ENCODE peak calls at places on chromosomes 6 and 20, in ten cellular contexts. C is stomach; Z is CD8-positive, alpha-beta memory T cell; L is GM23248; Q is neural progenitor cell; F is small intestine; R is mammary epithelial cell; X is cardiac muscle cell; W is naive thymus-derived CD4-positive, alpha-beta T cell; P is lung. O is an unnamed sample. For H3K4me1, the result is how much of the 10 kb centered on the place peaks cover.

GRCh38 chr6:169725270-169726048 is 1.2 kb upstream of the PHF10 start:
- DNase-seq in C (peak), Z (no peak), L (peak), Q (peak), F (peak), R (no peak), X (peak), W (peak), P (peak), O (no peak)

GRCh38 chr20:24769878-24770627 is 179.0 kb upstream of the CST7 start:
- DNase-seq in C (peak), Z (no peak), L (no peak), Q (no peak), F (no peak), R (no peak), X (no peak), W (no peak), P (no peak), O (no peak)

GRCh38 chr6:72939029-72939428 is 286.3 kb downstream of the KHDC1L start:
- DNase-seq in C (no peak), Z (no peak), L (no peak), Q (no peak), F (no peak), R (no peak), X (no peak), W (no peak), P (no peak), O (no peak)

GRCh38 chr6:7887278-7887991 is 23.2 kb downstream of the TXNDC5 start:
- DNase-seq in C (no peak), Z (no peak), L (no peak), Q (no peak), F (no peak), R (no peak), X (no peak), W (no peak), P (no peak), O (no peak)

GRCh38 chr20:49570828-49571552 is 3.1 kb upstream of the PTGIS start:
- DNase-seq in C (no peak), Z (no peak), L (peak), Q (no peak), F (no peak), R (no peak), X (peak), W (no peak), P (no peak), O (no peak)

GRCh38 chr6:89956182-89956581 is 61.9 kb downstream of the GJA10 start:
- DNase-seq in C (no peak), Z (no peak), L (no peak), Q (no peak), F (no peak), R (no peak), X (no peak), W (no peak), P (no peak), O (no peak)

GRCh38 chr6:45972795-45973503 is 42.7 kb downstream of the CLIC5 start:
- DNase-seq in C (no peak), Z (no peak), L (no peak), Q (no peak), F (no peak), R (no peak), X (no peak), W (no peak), P (no peak), O (no peak)

GRCh38 chr6:84061613-84062398 is 28.2 kb downstream of the MRAP2 start:
- DNase-seq in C (no peak), Z (no peak), L (no peak), Q (no peak), F (no peak), R (no peak), X (no peak), W (no peak), P (no peak), O (no peak)

GRCh38 chr6:145798530-145798929 is 16.1 kb downstream of the FBXO30 start:
- DNase-seq in C (no peak), Z (no peak), L (no peak), Q (peak), F (no peak), R (no peak), X (peak), W (no peak), P (no peak), O (no peak)

GRCh38 chr6:89950446-89950845 is 56.2 kb downstream of the GJA10 start:
- DNase-seq in C (no peak), Z (no peak), L (no peak), Q (no peak), F (no peak), R (no peak), X (no peak), W (no peak), P (no peak), O (no peak)

GRCh38 chr20:24340933-24341332 is 128.5 kb upstream of the SYNDIG1 start:
- DNase-seq in C (no peak), Z (no peak), L (no peak), Q (no peak), F (no peak), R (peak), X (no peak), W (no peak), P (no peak), O (no peak)

GRCh38 chr6:101401792-101402617 is 8.5 kb downstream of the GRIK2 start:
- DNase-seq in C (no peak), Z (no peak), L (peak), Q (peak), F (no peak), R (no peak), X (peak), W (no peak), P (no peak), O (no peak)

GRCh38 chr20:38221041-38221589 is 39.4 kb downstream of the KIAA1755 start:
- DNase-seq in C (peak), Z (peak), L (peak), Q (peak), F (peak), R (peak), X (peak), W (peak), P (peak), O (peak)

GRCh38 chr6:3506195-3506594 is 49.3 kb upstream of the SLC22A23 start:
- DNase-seq in C (no peak), Z (no peak), L (no peak), Q (no peak), F (no peak), R (no peak), X (no peak), W (no peak), P (no peak), O (no peak)

GRCh38 chr6:153129873-153130514 is 1.1 kb downstream of the RGS17 start:
- DNase-seq in C (no peak), Z (no peak), L (peak), Q (peak), F (no peak), R (peak), X (peak), W (no peak), P (no peak), O (no peak)

GRCh38 chr6:11263185-11263817 is 30.8 kb upstream of the NEDD9 start:
- DNase-seq in C (peak), Z (no peak), L (peak), Q (peak), F (peak), R (peak), X (peak), W (no peak), P (peak), O (no peak)

GRCh38 chr20:36666181-36666740 is 20.3 kb upstream of the SLA2 start:
- DNase-seq in C (no peak), Z (no peak), L (peak), Q (no peak), F (no peak), R (no peak), X (peak), W (peak), P (no peak), O (no peak)

DNA sequence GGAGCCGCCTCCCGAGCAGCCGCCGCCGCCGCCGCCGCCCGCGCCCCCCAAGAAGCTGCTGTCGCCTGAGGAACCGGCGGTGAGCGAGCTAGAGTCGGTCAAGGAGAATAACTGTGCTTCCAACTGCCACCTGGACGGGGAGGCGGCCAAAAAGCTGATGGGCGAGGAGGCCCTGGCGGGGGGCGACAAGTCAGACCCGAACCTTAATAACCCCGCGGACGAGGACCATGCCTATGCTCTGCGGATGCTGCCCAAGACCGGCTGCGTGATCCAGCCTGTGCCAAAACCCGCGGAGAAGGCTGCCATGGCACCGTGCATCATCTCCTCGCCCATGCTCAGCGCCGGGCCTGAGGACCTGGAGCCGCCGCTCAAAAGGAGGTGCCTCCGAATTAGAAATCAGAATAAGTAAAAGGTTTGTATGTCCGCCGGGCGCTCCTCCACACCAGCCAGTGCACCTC is 145.2 kb downstream of the SOBP start:
- DNase-seq in C (no peak), Z (no peak), L (no peak), Q (no peak), F (no peak), R (no peak), X (no peak), W (no peak), P (no peak), O (no peak)
- H3K4me3 ChIP-seq in C (no peak), Z (no peak), L (no peak), Q (no peak), F (no peak), R (no peak), X (no peak), W (no peak), P (no peak), O (peak)

DNA sequence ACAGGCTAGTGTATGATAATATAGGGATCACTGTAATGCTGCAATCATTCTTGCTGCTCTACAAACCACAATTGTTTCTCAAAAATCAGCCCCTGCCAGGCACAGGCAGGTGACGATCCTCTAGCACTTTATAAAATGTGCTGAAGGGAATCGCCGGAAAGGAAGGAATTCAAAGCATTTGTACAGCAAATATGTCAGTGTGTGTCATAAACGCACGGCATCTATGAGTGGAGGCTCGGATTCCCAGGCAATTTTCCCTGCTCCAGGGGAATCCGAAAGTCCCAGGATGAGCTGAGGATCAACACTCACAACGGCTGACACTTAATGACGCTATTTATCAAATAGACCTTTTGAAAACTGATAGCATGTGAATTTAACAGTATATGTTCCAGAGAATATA is 1.5 kb downstream of the PHACTR1 start:
- DNase-seq in C (no peak), Z (no peak), L (peak), Q (no peak), F (no peak), R (peak), X (peak), W (no peak), P (no peak), O (no peak)
- H3K4me1 ChIP-seq in C (under half), Z (under half), L (under half), Q (under half), F (under half), R (under half), X (under half), W (under half), P (under half), O (under half)

GRCh38 chr6:19866199-19866872 is 29.2 kb downstream of the ID4 start:
- DNase-seq in C (no peak), Z (no peak), L (no peak), Q (no peak), F (no peak), R (no peak), X (no peak), W (no peak), P (no peak), O (no peak)
- H3K27ac ChIP-seq in C (no peak), Z (no peak), L (no peak), Q (no peak), F (no peak), R (peak), X (peak), W (no peak), P (no peak), O (no peak)

GRCh38 chr6:156771761-156772160 is 5.4 kb upstream of the ARID1B start:
- DNase-seq in C (no peak), Z (no peak), L (no peak), Q (no peak), F (no peak), R (no peak), X (no peak), W (no peak), P (no peak), O (no peak)

GRCh38 chr6:156771047-156771446 is 6.1 kb upstream of the ARID1B start:
- DNase-seq in C (no peak), Z (no peak), L (peak), Q (no peak), F (no peak), R (no peak), X (no peak), W (no peak), P (no peak), O (no peak)

GRCh38 chr6:156762547-156762946 is 14.6 kb upstream of the ARID1B start:
- DNase-seq in C (no peak), Z (no peak), L (no peak), Q (no peak), F (no peak), R (no peak), X (no peak), W (no peak), P (no peak), O (no peak)

GRCh38 chr6:156765117-156765516 is 12.1 kb upstream of the ARID1B start:
- DNase-seq in C (no peak), Z (no peak), L (no peak), Q (no peak), F (no peak), R (no peak), X (no peak), W (no peak), P (no peak), O (no peak)

GRCh38 chr6:156767603-156768467 is 9.3 kb upstream of the ARID1B start:
- DNase-seq in C (no peak), Z (no peak), L (peak), Q (no peak), F (no peak), R (no peak), X (no peak), W (no peak), P (no peak), O (no peak)
- H3K4me3 ChIP-seq in C (no peak), Z (no peak), L (no peak), Q (no peak), F (no peak), R (no peak), X (no peak), W (no peak), P (no peak), O (no peak)

GRCh38 chr6:155146205-155146604 is 117.6 kb upstream of the CLDN20 start:
- DNase-seq in C (no peak), Z (no peak), L (no peak), Q (no peak), F (no peak), R (no peak), X (no peak), W (no peak), P (no peak), O (no peak)
- H3K4me1 ChIP-seq in C (under half), Z (under half), L (under half), Q (under half), F (under half), R (under half), X (under half), W (under half), P (under half), O (under half)

GRCh38 chr6:39553811-39554802 is 171.1 kb downstream of the KIF6 start:
- DNase-seq in C (no peak), Z (no peak), L (peak), Q (no peak), F (no peak), R (no peak), X (peak), W (no peak), P (no peak), O (no peak)
- H3K27ac ChIP-seq in C (no peak), Z (no peak), L (peak), Q (no peak), F (no peak), R (no peak), X (no peak), W (no peak), P (no peak), O (no peak)

DNA sequence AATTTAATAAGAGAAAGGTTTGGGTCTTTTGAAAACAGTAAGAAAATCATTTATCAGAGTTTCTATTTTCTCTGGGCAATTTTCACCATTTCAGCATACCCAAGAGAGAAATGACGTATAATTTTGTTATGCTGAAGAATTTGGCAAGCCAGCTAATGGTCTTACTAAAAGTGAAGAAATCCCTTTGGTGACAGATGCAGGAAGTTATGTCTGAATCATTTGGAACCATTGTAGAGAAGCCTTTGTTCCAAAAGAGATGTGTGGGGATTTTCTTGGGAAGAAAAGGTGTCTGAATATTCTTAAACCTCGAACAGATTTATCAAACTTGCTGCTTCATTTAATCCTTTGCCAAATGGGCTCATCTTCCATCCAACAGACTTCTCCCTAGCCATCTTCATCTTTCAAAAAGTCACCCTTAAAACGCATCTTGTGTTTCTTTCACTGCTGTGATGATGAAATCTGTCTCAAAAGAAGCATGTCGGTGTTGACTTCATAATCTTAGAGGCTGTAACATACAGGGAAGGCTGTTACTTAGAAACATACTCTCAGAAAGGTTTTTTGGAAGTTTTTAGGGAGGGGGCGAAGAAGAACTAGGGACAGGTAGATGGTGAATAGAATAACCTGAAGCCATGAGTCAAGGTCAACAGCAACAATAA is 39.5 kb downstream of the CITED2 start:
- DNase-seq in C (no peak), Z (no peak), L (peak), Q (no peak), F (no peak), R (peak), X (peak), W (no peak), P (no peak), O (no peak)
- H3K4me3 ChIP-seq in C (no peak), Z (no peak), L (peak), Q (no peak), F (no peak), R (no peak), X (no peak), W (no peak), P (no peak), O (no peak)

GRCh38 chr6:36862164-36862847 is 12.3 kb downstream of the PPIL1 start:
- DNase-seq in C (no peak), Z (no peak), L (no peak), Q (no peak), F (no peak), R (peak), X (no peak), W (no peak), P (no peak), O (no peak)
- H3K4me1 ChIP-seq in C (under half), Z (under half), L (under half), Q (under half), F (under half), R (under half), X (under half), W (under half), P (under half), O (under half)

GRCh38 chr20:53950578-53950977 is 119.8 kb downstream of the BCAS1 start:
- DNase-seq in C (no peak), Z (no peak), L (no peak), Q (no peak), F (no peak), R (no peak), X (no peak), W (no peak), P (no peak), O (no peak)
- H3K27ac ChIP-seq in C (no peak), Z (no peak), L (peak), Q (no peak), F (no peak), R (no peak), X (no peak), W (no peak), P (no peak), O (no peak)